ENCODE peak calls at places on chromosomes 5 and 9, in four cellular contexts. One of them, this sample, is unnamed.

GRCh38 chr9:136019041-136019680 is 58.0 kb upstream of the UBAC1 start:
- DNase-seq in sigmoid colon: peak
- DNase-seq in testis: no peak
- DNase-seq in tibial nerve: no peak
- DNase-seq in this sample: peak

GRCh38 chr5:64811050-64811640 is 42.4 kb downstream of the CWC27 start:
- DNase-seq in tibial nerve: no peak
- DNase-seq in sigmoid colon: no peak
- DNase-seq in testis: no peak
- DNase-seq in this sample: no peak

GRCh38 chr9:132986114-132986513 is 7.6 kb downstream of the GFI1B start:
- DNase-seq in testis: no peak
- DNase-seq in sigmoid colon: no peak
- DNase-seq in tibial nerve: no peak
- DNase-seq in this sample: no peak

GRCh38 chr9:95229230-95229933 is 88.1 kb downstream of the FANCC start:
- DNase-seq in sigmoid colon: no peak
- DNase-seq in tibial nerve: no peak
- DNase-seq in testis: no peak
- DNase-seq in this sample: no peak

GRCh38 chr5:67842806-67843205 is 372.8 kb upstream of the PIK3R1 start:
- DNase-seq in sigmoid colon: no peak
- DNase-seq in tibial nerve: no peak
- DNase-seq in testis: no peak
- DNase-seq in this sample: no peak

GRCh38 chr5:138975098-138975847 is 100.1 kb upstream of the LRRTM2 start:
- DNase-seq in testis: peak
- DNase-seq in tibial nerve: no peak
- DNase-seq in sigmoid colon: peak
- DNase-seq in this sample: no peak

GRCh38 chr5:83956386-83956785 is 235.7 kb upstream of the HAPLN1 start:
- DNase-seq in tibial nerve: no peak
- DNase-seq in testis: no peak
- DNase-seq in sigmoid colon: no peak
- DNase-seq in this sample: no peak

GRCh38 chr5:138824924-138825863 is 49.9 kb downstream of the LRRTM2 start:
- DNase-seq in tibial nerve: no peak
- DNase-seq in sigmoid colon: no peak
- DNase-seq in testis: no peak
- DNase-seq in this sample: no peak

GRCh38 chr9:133653638-133654037 is 17.5 kb downstream of the DBH start:
- DNase-seq in testis: no peak
- DNase-seq in sigmoid colon: no peak
- DNase-seq in tibial nerve: no peak
- DNase-seq in this sample: no peak

GRCh38 chr5:138696501-138696900 is 56.7 kb upstream of the CTNNA1 start:
- DNase-seq in tibial nerve: no peak
- DNase-seq in sigmoid colon: no peak
- DNase-seq in testis: no peak
- DNase-seq in this sample: no peak

GRCh38 chr9:83536332-83536731 is 1.9 kb downstream of the FRMD3 start:
- DNase-seq in testis: no peak
- DNase-seq in tibial nerve: no peak
- DNase-seq in sigmoid colon: no peak
- DNase-seq in this sample: no peak

GRCh38 chr5:126354012-126354856 is 69.0 kb upstream of the GRAMD2B start:
- DNase-seq in tibial nerve: no peak
- DNase-seq in sigmoid colon: no peak
- DNase-seq in testis: no peak
- DNase-seq in this sample: no peak

GRCh38 chr9:137968235-137968634 is 90.7 kb downstream of the CACNA1B start:
- DNase-seq in testis: no peak
- DNase-seq in sigmoid colon: peak
- DNase-seq in tibial nerve: no peak
- DNase-seq in this sample: no peak

GRCh38 chr9:134518004-134518606 is 123.5 kb upstream of the COL5A1 start:
- DNase-seq in testis: no peak
- DNase-seq in tibial nerve: no peak
- DNase-seq in sigmoid colon: no peak
- DNase-seq in this sample: no peak

GRCh38 chr5:124080256-124080655 is 568.3 kb downstream of the CSNK1G3 start:
- DNase-seq in testis: no peak
- DNase-seq in sigmoid colon: no peak
- DNase-seq in tibial nerve: no peak
- DNase-seq in this sample: no peak

GRCh38 chr9:78863531-78863930 is 566.6 kb downstream of the PSAT1 start:
- DNase-seq in tibial nerve: no peak
- DNase-seq in sigmoid colon: no peak
- DNase-seq in testis: no peak
- DNase-seq in this sample: no peak

GRCh38 chr9:109887079-109887478 is 107.1 kb downstream of the PALM2AKAP2 start:
- DNase-seq in tibial nerve: no peak
- DNase-seq in sigmoid colon: no peak
- DNase-seq in testis: no peak
- DNase-seq in this sample: no peak

GRCh38 chr5:100456615-100457014 is 78.6 kb upstream of the FAM174A start:
- DNase-seq in sigmoid colon: no peak
- DNase-seq in testis: no peak
- DNase-seq in tibial nerve: no peak
- DNase-seq in this sample: no peak

GRCh38 chr9:92489209-92489608 is 6.9 kb upstream of the ASPN start:
- DNase-seq in testis: no peak
- DNase-seq in tibial nerve: no peak
- DNase-seq in sigmoid colon: no peak
- DNase-seq in this sample: no peak

GRCh38 chr5:139696894-139697658 is 48.9 kb downstream of the CXXC5 start:
- DNase-seq in sigmoid colon: peak
- DNase-seq in testis: peak
- DNase-seq in tibial nerve: peak
- DNase-seq in this sample: peak

GRCh38 chr5:174008922-174009321 is 20.0 kb downstream of the C5orf47 start:
- DNase-seq in tibial nerve: no peak
- DNase-seq in testis: no peak
- DNase-seq in sigmoid colon: no peak
- DNase-seq in this sample: no peak

GRCh38 chr5:43514471-43514815 is 505 bp downstream of the C5orf34 start:
- DNase-seq in testis: peak
- DNase-seq in tibial nerve: no peak
- DNase-seq in sigmoid colon: no peak
- DNase-seq in this sample: no peak

GRCh38 chr5:157748740-157749461 is 5.4 kb downstream of the LSM11 start:
- DNase-seq in tibial nerve: no peak
- DNase-seq in testis: no peak
- DNase-seq in sigmoid colon: no peak
- DNase-seq in this sample: no peak

GRCh38 chr9:86708918-86709835 is 238.1 kb downstream of the GAS1 start:
- DNase-seq in testis: no peak
- DNase-seq in sigmoid colon: peak
- DNase-seq in tibial nerve: no peak
- DNase-seq in this sample: no peak

GRCh38 chr9:116156621-116157314 is 3.2 kb downstream of the PAPPA start:
- DNase-seq in testis: peak
- DNase-seq in tibial nerve: no peak
- DNase-seq in sigmoid colon: peak
- DNase-seq in this sample: no peak

GRCh38 chr5:144232285-144232684 is 61.6 kb downstream of the KCTD16 start:
- DNase-seq in sigmoid colon: no peak
- DNase-seq in testis: no peak
- DNase-seq in tibial nerve: no peak
- DNase-seq in this sample: no peak

GRCh38 chr5:64693636-64694035 is 3.3 kb downstream of the SHISAL2B start:
- DNase-seq in tibial nerve: no peak
- DNase-seq in testis: no peak
- DNase-seq in sigmoid colon: no peak
- DNase-seq in this sample: no peak

GRCh38 chr5:145911164-145911563 is 25.2 kb upstream of the SH3RF2 start:
- DNase-seq in tibial nerve: no peak
- DNase-seq in testis: no peak
- DNase-seq in sigmoid colon: no peak
- DNase-seq in this sample: no peak

GRCh38 chr9:35658894-35659220 is 765 bp downstream of the CCDC107 start:
- DNase-seq in sigmoid colon: peak
- DNase-seq in tibial nerve: no peak
- DNase-seq in testis: peak
- DNase-seq in this sample: peak

GRCh38 chr5:148565148-148565547 is 89.2 kb downstream of the HTR4 start:
- DNase-seq in testis: no peak
- DNase-seq in tibial nerve: no peak
- DNase-seq in sigmoid colon: no peak
- DNase-seq in this sample: no peak

GRCh38 chr5:33299621-33300208 is 141.1 kb upstream of the TARS1 start:
- DNase-seq in tibial nerve: no peak
- DNase-seq in sigmoid colon: no peak
- DNase-seq in testis: peak
- DNase-seq in this sample: no peak

DNA sequence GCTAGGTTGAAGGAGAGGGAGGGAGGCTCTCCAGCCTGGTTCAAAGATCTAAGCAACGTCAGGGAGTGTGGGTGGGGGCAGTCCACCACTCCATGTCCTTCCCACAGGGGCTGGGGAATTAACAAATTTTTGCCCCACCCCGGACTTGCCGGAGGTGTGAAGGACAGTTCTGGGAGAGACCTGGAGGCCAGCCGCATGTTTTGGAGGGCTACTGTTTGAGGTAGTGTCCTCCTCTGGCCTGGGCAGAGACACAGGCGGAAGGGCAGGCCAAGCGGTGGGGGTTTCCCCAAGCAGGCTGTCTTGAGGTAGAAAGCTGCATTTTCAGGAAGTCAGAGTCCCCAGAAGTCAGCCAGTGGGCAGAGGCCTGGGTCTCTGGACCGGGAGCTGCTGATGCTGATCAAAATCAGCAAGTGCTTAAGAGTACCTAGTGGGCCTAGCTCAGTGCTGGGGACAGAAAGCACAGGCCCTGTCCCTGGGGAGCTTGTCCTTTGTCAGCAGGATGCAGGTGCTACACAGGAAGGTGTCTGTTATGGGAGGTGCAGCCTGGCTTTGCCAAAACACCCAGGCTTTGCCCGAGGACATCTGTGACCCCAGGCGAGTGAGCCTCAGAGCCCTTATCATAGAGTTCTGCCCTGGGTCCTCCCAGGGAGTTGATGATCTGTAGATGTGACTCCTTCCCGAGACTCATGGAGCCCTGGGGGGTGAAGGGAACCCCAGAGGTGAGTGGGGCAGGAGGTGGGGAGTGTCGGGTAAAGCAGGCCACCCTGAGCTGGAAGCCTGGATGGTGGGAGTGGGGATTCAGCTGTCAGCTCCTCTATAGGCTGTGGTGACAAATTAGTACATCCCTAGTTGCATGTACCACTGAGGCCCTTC is 18.6 kb downstream of the JADE2 start:
- DNase-seq in testis: no peak
- DNase-seq in tibial nerve: no peak
- DNase-seq in sigmoid colon: no peak
- DNase-seq in this sample: no peak
- TF ChIP-seq POLR2A in testis: no peak
- TF ChIP-seq POLR2A in tibial nerve: no peak
- TF ChIP-seq POLR2A in sigmoid colon: no peak
- TF ChIP-seq POLR2A in this sample: no peak

DNA sequence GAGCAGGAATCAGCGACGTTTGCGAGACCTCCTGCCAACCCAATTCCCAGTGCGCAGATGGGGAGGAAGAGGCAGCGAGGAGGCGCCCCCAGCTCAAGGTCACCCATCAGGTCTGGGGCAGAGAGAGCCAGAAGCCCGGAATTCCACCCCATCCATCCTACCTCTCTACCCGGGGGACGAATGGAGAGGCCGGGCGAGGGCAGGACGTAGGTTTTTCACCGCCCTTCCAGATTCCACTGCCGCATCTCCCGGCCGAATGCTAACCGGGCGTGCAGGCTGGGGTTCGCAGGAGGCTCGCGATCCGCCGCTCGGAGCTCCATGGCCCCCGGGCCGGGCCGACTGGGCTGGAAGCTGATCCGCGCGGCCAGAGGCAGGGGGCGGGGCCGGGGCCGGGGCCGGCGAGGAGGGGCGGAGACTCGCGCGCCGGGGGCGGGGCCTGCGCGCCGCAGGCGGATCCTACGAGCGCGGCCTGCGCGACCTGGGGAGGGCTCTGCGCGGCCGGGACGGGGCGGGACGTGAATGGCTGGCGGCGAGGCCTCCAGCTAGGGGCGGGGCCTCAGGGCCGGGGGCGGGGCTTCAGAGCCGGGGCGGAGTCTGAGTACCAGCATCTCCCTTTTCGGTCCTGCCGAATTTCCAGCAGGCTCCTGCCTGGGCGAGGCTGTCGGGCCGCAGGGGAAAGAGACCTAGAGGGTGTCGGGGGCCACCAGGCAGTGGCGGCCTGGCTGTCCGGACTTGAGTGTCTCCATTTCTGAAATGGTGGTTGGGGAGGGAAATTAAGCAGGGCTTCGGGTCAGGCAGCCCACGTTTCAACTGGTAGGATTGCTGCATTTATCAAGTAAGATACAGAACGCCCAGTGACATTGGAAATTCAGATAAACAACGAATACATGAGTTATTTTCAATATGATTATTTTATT is at the start of gene ST6GALNAC4:
- DNase-seq in sigmoid colon: peak
- DNase-seq in tibial nerve: peak
- DNase-seq in testis: peak
- DNase-seq in this sample: peak
- TF ChIP-seq POLR2A in sigmoid colon: no peak
- TF ChIP-seq POLR2A in tibial nerve: no peak
- TF ChIP-seq POLR2A in testis: no peak
- TF ChIP-seq POLR2A in this sample: no peak

GRCh38 chr5:153987310-153987709 is 51.4 kb downstream of the FAM114A2 start:
- DNase-seq in sigmoid colon: no peak
- DNase-seq in tibial nerve: no peak
- DNase-seq in testis: no peak
- DNase-seq in this sample: no peak

GRCh38 chr5:153983885-153984284 is 54.8 kb downstream of the FAM114A2 start:
- DNase-seq in testis: no peak
- DNase-seq in tibial nerve: no peak
- DNase-seq in sigmoid colon: no peak
- DNase-seq in this sample: no peak

GRCh38 chr5:153988510-153988909 is 50.2 kb downstream of the FAM114A2 start:
- DNase-seq in sigmoid colon: no peak
- DNase-seq in tibial nerve: no peak
- DNase-seq in testis: no peak
- DNase-seq in this sample: no peak

GRCh38 chr5:153982206-153982605 is 56.5 kb downstream of the FAM114A2 start:
- DNase-seq in tibial nerve: no peak
- DNase-seq in sigmoid colon: no peak
- DNase-seq in testis: no peak
- DNase-seq in this sample: no peak

GRCh38 chr5:153985498-153985897 is 53.2 kb downstream of the FAM114A2 start:
- DNase-seq in testis: peak
- DNase-seq in tibial nerve: no peak
- DNase-seq in sigmoid colon: no peak
- DNase-seq in this sample: no peak
- TF ChIP-seq POLR2A in testis: no peak
- TF ChIP-seq POLR2A in tibial nerve: no peak
- TF ChIP-seq POLR2A in sigmoid colon: no peak
- TF ChIP-seq POLR2A in this sample: no peak

GRCh38 chr9:37079370-37080164 is 40.8 kb upstream of the ZCCHC7 start:
- DNase-seq in tibial nerve: peak
- DNase-seq in sigmoid colon: peak
- DNase-seq in testis: peak
- DNase-seq in this sample: peak
- TF ChIP-seq POLR2A in tibial nerve: peak
- TF ChIP-seq POLR2A in sigmoid colon: peak
- TF ChIP-seq POLR2A in testis: no peak
- TF ChIP-seq POLR2A in this sample: peak

GRCh38 chr9:114869845-114870244 is 60.5 kb downstream of the TNFSF8 start:
- DNase-seq in sigmoid colon: no peak
- DNase-seq in testis: no peak
- DNase-seq in tibial nerve: no peak
- DNase-seq in this sample: no peak
- TF ChIP-seq POLR2A in sigmoid colon: no peak
- TF ChIP-seq POLR2A in testis: no peak
- TF ChIP-seq POLR2A in tibial nerve: no peak
- TF ChIP-seq POLR2A in this sample: no peak

This sample was measured in breast epithelium.